ENCODE peak calls at places on chromosomes 7 and 10, in eight cellular contexts. W, Y, H, U, R, F, B and V are unnamed samples.

GRCh38 chr10:92181575-92181974 is 109.3 kb downstream of the CPEB3 start:
- DNase-seq in R (no peak), B (peak; percentile 1), Y (no peak), W (peak; percentile 24), H (no peak), F (no peak), U (no peak), V (no peak)

GRCh38 chr7:76513817-76514799 is 3.8 kb downstream of the UPK3B start:
- DNase-seq in H (no peak), Y (no peak), R (no peak), B (no peak), U (no peak), F (no peak), W (no peak), V (no peak)

GRCh38 chr7:157780312-157780711 is 443.5 kb downstream of the DNAJB6 start:
- DNase-seq in F (no peak), B (no peak), Y (no peak), W (no peak), R (no peak), U (no peak), H (no peak), V (no peak)

GRCh38 chr7:9983048-9983447 is 990.6 kb upstream of the PHF14 start:
- DNase-seq in U (no peak), Y (no peak), W (no peak), H (no peak), F (no peak), B (no peak), R (no peak), V (no peak)

GRCh38 chr10:4725917-4726606 is 99.9 kb upstream of the AKR1E2 start:
- DNase-seq in H (no peak), R (no peak), B (no peak), Y (no peak), W (peak; percentile 26), F (no peak), U (peak; percentile 89), V (no peak)

GRCh38 chr10:47350671-47351640 is 2.8 kb downstream of the RBP3 start:
- DNase-seq in F (no peak), W (no peak), B (no peak), R (no peak), Y (no peak), H (no peak), U (no peak), V (no peak)

GRCh38 chr7:94656925-94657731 is 1.2 kb upstream of the SGCE start:
- DNase-seq in U (peak; percentile 40), F (no peak), Y (peak; percentile 38), R (no peak), W (no peak), B (peak; percentile 5), H (no peak), V (no peak)

GRCh38 chr10:68876246-68876918 is 24.7 kb upstream of the DDX50 start:
- DNase-seq in B (no peak), F (no peak), R (no peak), H (no peak), U (peak; percentile 10), Y (no peak), W (no peak), V (no peak)

GRCh38 chr10:68666280-68666760 is 54.7 kb upstream of the CCAR1 start:
- DNase-seq in F (no peak), Y (no peak), B (no peak), W (no peak), H (peak; percentile 45), R (no peak), U (peak; percentile 95), V (no peak)

GRCh38 chr10:73043766-73044377 is 52.8 kb downstream of the P4HA1 start:
- DNase-seq in F (no peak), Y (no peak), H (no peak), W (no peak), R (no peak), B (no peak), U (no peak), V (no peak)

GRCh38 chr10:124670849-124671248 is 73.3 kb downstream of the FAM53B start:
- DNase-seq in B (no peak), U (no peak), Y (no peak), W (no peak), F (no peak), R (no peak), H (no peak), V (no peak)

GRCh38 chr7:155619634-155620271 is 24.7 kb upstream of the RBM33 start:
- DNase-seq in B (no peak), H (no peak), Y (no peak), U (no peak), W (no peak), F (no peak), R (no peak), V (no peak)

GRCh38 chr10:25766687-25767221 is 167.3 kb upstream of the MYO3A start:
- DNase-seq in U (no peak), B (peak; percentile 81), R (no peak), Y (no peak), W (no peak), H (no peak), F (no peak), V (no peak)

GRCh38 chr10:24901686-24902399 is 50.6 kb downstream of the PRTFDC1 start:
- DNase-seq in F (peak; percentile 43), W (peak; percentile 86), U (peak; percentile 98), R (peak; percentile 72), Y (peak; percentile 58), H (peak; percentile 51), B (peak; percentile 91), V (no peak)

GRCh38 chr10:70162892-70163201 is 7.5 kb downstream of the SAR1A start:
- DNase-seq in H (no peak), B (no peak), R (no peak), W (no peak), Y (no peak), F (peak; percentile 43), U (no peak), V (no peak)

GRCh38 chr7:158816995-158817394 is 12.3 kb downstream of the ESYT2 start:
- DNase-seq in H (no peak), B (peak; percentile 58), Y (no peak), F (no peak), R (no peak), W (no peak), U (no peak), V (no peak)

GRCh38 chr10:92200564-92200963 is 90.3 kb downstream of the CPEB3 start:
- DNase-seq in U (peak; percentile 36), F (no peak), W (no peak), Y (no peak), H (no peak), R (no peak), B (peak; percentile 3), V (no peak)

GRCh38 chr7:27200761-27201230 is 905 bp upstream of the HOXA13 start:
- DNase-seq in U (no peak), H (no peak), F (no peak), B (no peak), Y (no peak), R (no peak), W (no peak), V (no peak)

GRCh38 chr7:134504660-134505164 is 22.7 kb upstream of the AKR1B10 start:
- DNase-seq in W (no peak), F (no peak), H (no peak), B (no peak), R (no peak), Y (no peak), U (no peak), V (no peak)

GRCh38 chr7:36272567-36273269 is 116.9 kb upstream of the ANLN start:
- DNase-seq in Y (no peak), F (no peak), R (peak; percentile 84), W (no peak), U (peak; percentile 35), H (no peak), B (no peak), V (no peak)

GRCh38 chr10:96831867-96832720 is at the start of gene LCOR:
- DNase-seq in W (peak; percentile 96), R (peak; percentile 90), F (no peak), Y (peak; percentile 93), U (peak; percentile 86), H (peak; percentile 93), B (peak; percentile 90), V (peak; percentile 91)
- TF ChIP-seq POLR2A in W (peak; percentile 86), R (peak; percentile 83), F (peak; percentile 90), Y (peak; percentile 74), U (peak; percentile 67), H (peak; percentile 84), B (peak; percentile 71), V (peak; percentile 78)

GRCh38 chr10:100008142-100008522 is 1.6 kb downstream of the DNMBP start:
- DNase-seq in U (peak; percentile 84), R (no peak), H (no peak), W (no peak), F (no peak), B (peak; percentile 30), Y (no peak), V (no peak)

GRCh38 chr10:100007239-100008141 is 2.3 kb downstream of the DNMBP start:
- DNase-seq in F (no peak), Y (no peak), R (no peak), W (no peak), U (no peak), H (no peak), B (no peak), V (no peak)

GRCh38 chr10:100004805-100005510 is 4.8 kb downstream of the DNMBP start:
- DNase-seq in H (no peak), B (no peak), Y (no peak), F (no peak), W (no peak), U (no peak), R (no peak), V (no peak)

GRCh38 chr10:100008708-100009282 is 952 bp downstream of the DNMBP start:
- DNase-seq in B (peak; percentile 8), Y (no peak), W (no peak), F (no peak), R (no peak), U (no peak), H (no peak), V (no peak)

DNA sequence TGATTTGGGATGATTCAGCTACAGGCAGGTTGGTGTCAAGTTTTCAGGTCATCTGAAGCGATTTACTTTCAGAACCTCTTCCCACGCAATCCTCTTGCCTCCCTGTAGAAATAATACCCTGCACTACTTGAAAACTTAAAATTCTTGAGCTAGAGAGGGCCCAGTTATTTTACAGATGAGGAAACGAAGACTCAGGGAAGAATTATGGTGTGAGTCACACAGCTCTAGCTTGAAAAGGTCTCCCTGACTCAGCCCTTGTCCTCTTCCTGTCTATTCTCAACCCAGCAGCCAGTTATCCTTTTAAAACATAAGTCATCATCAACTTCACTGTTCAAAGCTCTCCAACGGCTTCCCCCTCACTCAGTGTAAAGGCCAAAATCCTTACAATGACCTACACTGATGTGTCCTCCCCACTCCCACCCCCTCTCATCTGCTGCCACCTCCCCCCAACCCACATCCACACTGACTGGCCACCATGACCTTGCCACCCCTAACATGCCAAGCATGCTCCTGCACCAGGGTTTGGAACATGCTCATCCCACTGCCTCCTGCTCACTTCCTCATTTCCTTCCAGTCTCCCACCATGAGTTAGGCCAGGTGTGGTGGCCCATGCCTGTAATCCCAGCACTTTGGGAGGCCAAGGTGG is 3.4 kb downstream of the DNMBP start:
- DNase-seq in Y (no peak), W (peak; percentile 85), B (peak; percentile 54), U (peak; percentile 97), F (peak; percentile 55), R (no peak), H (peak; percentile 82), V (no peak)
- TF ChIP-seq POLR2A in Y (no peak), W (no peak), B (no peak), U (no peak), F (peak; percentile 22), R (no peak), H (no peak), V (no peak)

GRCh38 chr10:71236286-71236685 is 23.9 kb downstream of the UNC5B start:
- DNase-seq in H (no peak), U (no peak), W (no peak), F (no peak), R (no peak), B (no peak), Y (no peak), V (no peak)
- TF ChIP-seq POLR2A in H (no peak), U (no peak), W (no peak), F (no peak), R (no peak), B (no peak), Y (no peak), V (no peak)

GRCh38 chr7:17159500-17160037 is 138.9 kb upstream of the AHR start:
- DNase-seq in U (no peak), F (peak; percentile 77), W (no peak), Y (no peak), B (no peak), R (no peak), H (no peak), V (no peak)
- TF ChIP-seq POLR2A in U (no peak), F (no peak), W (no peak), Y (no peak), B (no peak), R (no peak), H (no peak), V (no peak)